ENCODE peak calls at places on chromosomes 3 and 15, in nine cellular contexts. I is fibroblast of mammary gland, T is A549, S is heart right ventricle, H is foreskin fibroblast, N is AG04450, W is astrocyte, E is left ventricle myocardium inferior, A is GM12865. Z is an unnamed sample.

GRCh38 chr15:25784876-25785642 is 78.1 kb downstream of the ATP10A start:
- DNase-seq in I (peak; percentile 84), T (no peak), S (no peak), H (peak; percentile 92), N (peak; percentile 68), W (peak; percentile 87), E (no peak), A (no peak), Z (peak; percentile 66)

GRCh38 chr3:11379238-11379823 is 107.1 kb downstream of the ATG7 start:
- DNase-seq in I (peak; percentile 69), T (peak; percentile 25), S (no peak), H (peak; percentile 43), N (no peak), W (peak; percentile 42), E (no peak), A (peak; percentile 25), Z (no peak)

GRCh38 chr3:11238880-11239279 is 33.3 kb upstream of the ATG7 start:
- DNase-seq in I (peak; percentile 93), T (no peak), S (no peak), H (peak; percentile 74), N (peak; percentile 69), W (peak; percentile 99), E (no peak), A (peak; percentile 28), Z (peak; percentile 52)

GRCh38 chr15:74545776-74546656 is 5.0 kb downstream of the ARID3B start:
- DNase-seq in I (peak; percentile 99), T (peak; percentile 65), S (peak; percentile 97), H (peak; percentile 100), N (peak; percentile 99), W (peak; percentile 98), E (peak; percentile 98), A (peak; percentile 93), Z (peak; percentile 99)

GRCh38 chr3:125024817-125025216 is 31.0 kb downstream of the HEG1 start:
- DNase-seq in I (peak; percentile 46), T (no peak), S (peak; percentile 53), H (no peak), N (no peak), W (peak; percentile 44), E (peak; percentile 48), A (no peak), Z (no peak)

GRCh38 chr3:23676093-23676492 is 129.7 kb upstream of the UBE2E1 start:
- DNase-seq in I (peak; percentile 55), T (no peak), S (no peak), H (peak; percentile 37), N (no peak), W (peak; percentile 8), E (no peak), A (no peak), Z (no peak)

GRCh38 chr3:142276780-142277179 is 51.4 kb upstream of the GK5 start:
- DNase-seq in I (peak; percentile 73), T (no peak), S (no peak), H (peak; percentile 52), N (no peak), W (peak; percentile 45), E (no peak), A (no peak), Z (peak; percentile 25)

GRCh38 chr15:98428253-98428989 is 219.9 kb upstream of the IGF1R start:
- DNase-seq in I (peak; percentile 73), T (peak; percentile 85), S (peak; percentile 73), H (peak; percentile 71), N (no peak), W (peak; percentile 39), E (peak; percentile 71), A (peak; percentile 43), Z (no peak)

GRCh38 chr3:190266915-190267290 is 55.3 kb downstream of the CLDN1 start:
- DNase-seq in I (peak; percentile 31), T (no peak), S (no peak), H (no peak), N (no peak), W (no peak), E (no peak), A (no peak), Z (no peak)

DNA sequence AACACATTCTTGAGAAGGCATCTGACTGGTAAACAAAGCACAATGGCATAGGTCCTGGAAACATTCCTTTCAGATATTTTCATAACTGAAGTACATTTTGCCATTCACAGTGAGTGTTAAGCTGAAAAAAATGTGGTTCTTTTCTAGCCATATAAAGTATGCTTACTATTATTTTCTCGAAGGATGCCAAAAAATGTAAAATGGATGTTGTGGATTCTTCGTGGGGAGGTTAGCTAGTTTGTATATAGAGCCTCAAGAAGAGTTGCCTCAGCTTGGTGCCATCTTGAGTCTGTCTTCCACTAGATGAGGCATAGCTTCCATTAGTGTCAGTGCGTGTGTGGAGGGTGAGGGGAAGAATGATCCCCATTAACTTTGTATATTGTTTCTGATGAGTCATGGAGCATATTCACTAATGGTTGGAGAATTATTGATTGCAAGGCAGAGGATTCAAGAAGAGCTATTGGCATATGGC is 4.1 kb downstream of the MBNL1 start:
- DNase-seq in I (peak; percentile 81), T (no peak), S (no peak), H (peak; percentile 81), N (peak; percentile 70), W (peak; percentile 83), E (no peak), A (no peak), Z (peak; percentile 61)
- H3K4me3 ChIP-seq in I (no peak overlapping the region), T (no peak overlapping the region), S (no peak overlapping the region), H (peak overlapping the region; percentile 17), N (peak overlapping the region; percentile 14), W (peak overlapping the region; percentile 21), E (peak overlapping the region; percentile 90), A (peak overlapping the region; percentile 93), Z (no peak overlapping the region)

GRCh38 chr3:88033088-88033487 is 25.7 kb downstream of the CGGBP1 start:
- DNase-seq in I (no peak), T (no peak), S (no peak), H (no peak), N (no peak), W (no peak), E (no peak), A (no peak), Z (no peak)

GRCh38 chr3:88030200-88030599 is 28.6 kb downstream of the CGGBP1 start:
- DNase-seq in I (no peak), T (no peak), S (no peak), H (no peak), N (no peak), W (no peak), E (no peak), A (no peak), Z (no peak)

GRCh38 chr3:88032245-88032644 is 26.6 kb downstream of the CGGBP1 start:
- DNase-seq in I (no peak), T (no peak), S (no peak), H (no peak), N (no peak), W (peak; percentile 6), E (no peak), A (no peak), Z (no peak)

GRCh38 chr3:88033806-88034205 is 25.0 kb downstream of the CGGBP1 start:
- DNase-seq in I (no peak), T (no peak), S (no peak), H (no peak), N (no peak), W (no peak), E (no peak), A (no peak), Z (no peak)

GRCh38 chr3:88031543-88032148 is 27.2 kb downstream of the CGGBP1 start:
- DNase-seq in I (peak; percentile 44), T (peak; percentile 19), S (no peak), H (no peak), N (no peak), W (peak; percentile 27), E (no peak), A (peak; percentile 53), Z (peak; percentile 5)
- H3K4me3 ChIP-seq in I (peak overlapping the region; percentile 46), T (peak overlapping the region; percentile 41), S (peak overlapping the region; percentile 8), H (peak overlapping the region; percentile 42), N (peak overlapping the region; percentile 47), W (peak overlapping the region; percentile 66), E (peak overlapping the region; percentile 58), A (peak overlapping the region; percentile 39), Z (peak overlapping the region; percentile 32)

GRCh38 chr15:82197734-82198594 is 64.6 kb downstream of the EFL1 start:
- DNase-seq in I (peak; percentile 75), T (peak; percentile 67), S (peak; percentile 31), H (peak; percentile 62), N (peak; percentile 50), W (peak; percentile 36), E (peak; percentile 51), A (peak; percentile 75), Z (no peak)

DNA sequence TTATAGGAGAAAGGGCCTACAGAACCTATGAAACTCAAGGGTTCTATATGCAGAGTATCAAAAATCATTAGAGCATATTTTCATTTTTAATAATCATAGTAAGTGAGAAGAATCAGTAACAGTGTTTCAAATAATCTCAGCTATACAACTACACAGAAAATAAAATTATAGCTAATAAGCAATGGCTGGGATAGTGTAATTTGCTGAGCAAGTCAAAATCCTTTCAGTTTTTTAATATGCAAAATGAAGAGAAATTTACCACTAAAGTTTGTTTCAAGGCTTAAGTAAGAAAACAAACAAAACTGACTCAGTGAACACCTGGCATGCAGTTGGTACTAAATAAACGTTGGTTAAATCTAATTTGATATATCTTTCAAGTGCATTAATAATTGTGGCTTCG is 66.2 kb downstream of the EFL1 start:
- DNase-seq in I (no peak), T (no peak), S (no peak), H (no peak), N (no peak), W (no peak), E (no peak), A (no peak), Z (no peak)
- H3K4me3 ChIP-seq in I (no peak overlapping the region), T (no peak overlapping the region), S (no peak overlapping the region), H (no peak overlapping the region), N (no peak overlapping the region), W (no peak overlapping the region), E (peak overlapping the region; percentile 19), A (no peak overlapping the region), Z (no peak overlapping the region)

GRCh38 chr3:20103731-20104130 is 63.5 kb downstream of the KAT2B start:
- DNase-seq in I (no peak), T (no peak), S (no peak), H (no peak), N (no peak), W (no peak), E (no peak), A (no peak), Z (no peak)

GRCh38 chr3:20101041-20101440 is 60.8 kb downstream of the KAT2B start:
- DNase-seq in I (no peak), T (no peak), S (no peak), H (no peak), N (no peak), W (no peak), E (no peak), A (no peak), Z (no peak)

GRCh38 chr3:20105513-20106280 is 65.5 kb downstream of the KAT2B start:
- DNase-seq in I (no peak), T (no peak), S (no peak), H (no peak), N (no peak), W (no peak), E (no peak), A (no peak), Z (no peak)

GRCh38 chr3:20107722-20108121 is 67.5 kb downstream of the KAT2B start:
- DNase-seq in I (no peak), T (no peak), S (no peak), H (no peak), N (no peak), W (no peak), E (no peak), A (no peak), Z (no peak)

DNA sequence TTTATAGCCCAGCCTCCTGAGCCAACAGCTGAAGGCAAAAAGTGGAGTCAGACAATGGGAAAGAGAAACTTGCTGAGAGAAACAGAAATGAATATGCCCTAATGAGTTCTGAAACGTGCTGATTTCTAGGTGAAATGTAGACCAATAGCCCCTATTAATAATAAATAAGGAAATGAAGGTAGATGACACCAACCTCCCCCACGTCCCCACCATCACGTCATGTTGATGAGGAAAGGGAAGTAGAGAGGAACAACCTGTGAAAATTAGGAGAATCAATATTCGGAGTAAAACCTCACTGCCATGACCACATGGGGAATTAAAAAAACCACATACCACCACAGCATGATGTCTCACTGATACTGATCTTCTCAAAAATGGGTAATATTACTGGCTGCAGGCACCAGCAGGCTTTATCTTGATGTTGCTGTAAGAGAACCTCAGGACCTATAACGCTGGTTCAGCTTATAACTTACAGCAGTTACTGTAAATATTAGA is 64.0 kb downstream of the KAT2B start:
- DNase-seq in I (no peak), T (no peak), S (no peak), H (no peak), N (no peak), W (no peak), E (no peak), A (peak; percentile 16), Z (no peak)
- H3K4me3 ChIP-seq in I (no peak overlapping the region), T (no peak overlapping the region), S (no peak overlapping the region), H (no peak overlapping the region), N (no peak overlapping the region), W (no peak overlapping the region), E (no peak overlapping the region), A (no peak overlapping the region), Z (no peak overlapping the region)